ENCODE peak calls at places on chromosomes 16 and 17, in four cellular contexts. J, P, U and E are unnamed samples.

GRCh38 chr16:17945080-17945601 is 391.4 kb downstream of the NPIPA8 start:
- DNase-seq in J (no peak), P (no peak), U (no peak), E (no peak)

GRCh38 chr16:78763821-78764440 is 664.5 kb downstream of the WWOX start:
- DNase-seq in J (no peak), P (no peak), U (no peak), E (no peak)

GRCh38 chr16:85383836-85384825 is 229.0 kb upstream of the GSE1 start:
- DNase-seq in J (peak), P (no peak), U (no peak), E (no peak)

GRCh38 chr17:81241648-81242420 is 2.7 kb downstream of the NDUFAF8 start:
- DNase-seq in J (peak), P (peak), U (peak), E (peak)

GRCh38 chr17:61466246-61466645 is 14.0 kb downstream of the TBX4 start:
- DNase-seq in J (no peak), P (no peak), U (no peak), E (no peak)

GRCh38 chr17:60039509-60040442 is 38.9 kb downstream of the HEATR6 start:
- DNase-seq in J (no peak), P (no peak), U (no peak), E (no peak)

GRCh38 chr17:17886253-17886652 is 49.5 kb upstream of the SREBF1 start:
- DNase-seq in J (no peak), P (no peak), U (no peak), E (no peak)

GRCh38 chr16:82010649-82011048 is 621 bp downstream of the SDR42E1 start:
- DNase-seq in J (no peak), P (no peak), U (no peak), E (no peak)

GRCh38 chr16:87581867-87582220 is 20.5 kb upstream of the JPH3 start:
- DNase-seq in J (no peak), P (peak), U (no peak), E (no peak)

GRCh38 chr17:3621146-3621720 is 12.0 kb upstream of the TRPV1 start:
- DNase-seq in J (no peak), P (no peak), U (no peak), E (no peak)

GRCh38 chr16:22425036-22425801 is 50.8 kb upstream of the CDR2 start:
- DNase-seq in J (peak), P (no peak), U (no peak), E (no peak)

GRCh38 chr17:35752945-35753764 is at the start of gene GAS2L2:
- DNase-seq in J (no peak), P (no peak), U (no peak), E (no peak)

GRCh38 chr17:63099420-63099819 is 133.4 kb downstream of the TANC2 start:
- DNase-seq in J (no peak), P (no peak), U (no peak), E (no peak)

GRCh38 chr16:1990336-1991134 is 765 bp downstream of the SYNGR3 start:
- DNase-seq in J (peak), P (peak), U (no peak), E (no peak)

GRCh38 chr17:19713901-19714361 is 2.5 kb downstream of the SLC47A2 start:
- DNase-seq in J (no peak), P (no peak), U (peak), E (no peak)

GRCh38 chr17:63458478-63458877 is 12.4 kb upstream of the CYB561 start:
- DNase-seq in J (no peak), P (no peak), U (no peak), E (no peak)

GRCh38 chr17:47072881-47073280 is 93.8 kb upstream of the RPRML start:
- DNase-seq in J (peak), P (no peak), U (no peak), E (no peak)

GRCh38 chr17:927611-928461 is 51.7 kb downstream of the NXN start:
- DNase-seq in J (no peak), P (no peak), U (no peak), E (no peak)

GRCh38 chr17:81259058-81259605 is 20.0 kb downstream of the NDUFAF8 start:
- DNase-seq in J (no peak), P (no peak), U (no peak), E (no peak)

GRCh38 chr16:5041604-5042133 is 7.9 kb upstream of the NAGPA start:
- DNase-seq in J (no peak), P (no peak), U (no peak), E (no peak)

GRCh38 chr17:80092959-80093358 is 8.4 kb upstream of the GAA start:
- DNase-seq in J (no peak), P (no peak), U (no peak), E (no peak)

GRCh38 chr16:86044241-86044671 is 145.3 kb downstream of the IRF8 start:
- DNase-seq in J (peak), P (peak), U (peak), E (peak)

GRCh38 chr16:56960681-56961281 is 969 bp upstream of the CETP start:
- DNase-seq in J (no peak), P (no peak), U (no peak), E (no peak)

GRCh38 chr16:80055831-80056230 is 455.3 kb upstream of the MAF start:
- DNase-seq in J (no peak), P (no peak), U (no peak), E (no peak)

GRCh38 chr17:80981062-80981902 is 10.4 kb upstream of the CHMP6 start:
- DNase-seq in J (peak), P (no peak), U (peak), E (peak)

GRCh38 chr16:47780213-47780612 is 319.1 kb downstream of the PHKB start:
- DNase-seq in J (no peak), P (no peak), U (no peak), E (no peak)

GRCh38 chr16:72138064-72138572 is 33.8 kb downstream of the PMFBP1 start:
- DNase-seq in J (no peak), P (no peak), U (no peak), E (no peak)

GRCh38 chr16:5056347-5056746 is 9.4 kb downstream of the C16orf89 start:
- DNase-seq in J (peak), P (peak), U (peak), E (peak)

GRCh38 chr17:77403854-77404253 is 263.1 kb downstream of the SEC14L1 start:
- DNase-seq in J (no peak), P (no peak), U (no peak), E (no peak)

GRCh38 chr16:27449434-27450188 is 47.6 kb downstream of the IL21R start:
- DNase-seq in J (no peak), P (no peak), U (peak), E (peak)

GRCh38 chr17:50798424-50799344 is 31.4 kb upstream of the ANKRD40CL start:
- DNase-seq in J (no peak), P (no peak), U (no peak), E (no peak)

GRCh38 chr16:20905576-20905975 is 5.0 kb downstream of the LYRM1 start:
- DNase-seq in J (no peak), P (no peak), U (no peak), E (no peak)

GRCh38 chr16:85720319-85720637 is 30.6 kb downstream of the C16orf74 start:
- DNase-seq in J (no peak), P (peak), U (no peak), E (no peak)

GRCh38 chr16:76943936-76944335 is 247.1 kb upstream of the MON1B start:
- DNase-seq in J (no peak), P (no peak), U (no peak), E (no peak)

DNA sequence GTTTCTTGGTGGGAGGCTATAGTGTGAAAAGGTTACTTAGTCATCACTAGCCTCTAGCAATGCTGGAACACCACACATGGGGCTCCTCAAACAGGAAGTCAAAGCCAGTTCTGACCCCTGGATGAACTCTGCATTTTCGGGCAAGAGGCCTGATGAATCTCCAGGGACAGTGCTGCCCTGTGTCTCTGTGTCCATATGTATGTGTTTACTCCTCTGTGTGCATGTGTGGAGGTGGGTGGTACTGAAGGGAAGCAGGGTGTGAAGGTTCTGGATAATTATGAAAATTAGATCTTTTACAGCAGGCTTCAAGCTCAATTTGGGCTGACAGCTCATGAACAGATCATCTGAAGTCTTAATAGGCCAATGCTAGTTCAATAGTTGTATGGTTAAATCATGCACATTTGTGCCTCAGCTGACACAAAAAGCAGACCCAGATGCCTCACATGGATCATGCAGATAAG is 133.6 kb downstream of the SNX11 start:
- DNase-seq in J (no peak), P (no peak), U (peak), E (peak)
- TF ChIP-seq TAF1 in J (no peak), P (no peak), U (no peak), E (no peak)

DNA sequence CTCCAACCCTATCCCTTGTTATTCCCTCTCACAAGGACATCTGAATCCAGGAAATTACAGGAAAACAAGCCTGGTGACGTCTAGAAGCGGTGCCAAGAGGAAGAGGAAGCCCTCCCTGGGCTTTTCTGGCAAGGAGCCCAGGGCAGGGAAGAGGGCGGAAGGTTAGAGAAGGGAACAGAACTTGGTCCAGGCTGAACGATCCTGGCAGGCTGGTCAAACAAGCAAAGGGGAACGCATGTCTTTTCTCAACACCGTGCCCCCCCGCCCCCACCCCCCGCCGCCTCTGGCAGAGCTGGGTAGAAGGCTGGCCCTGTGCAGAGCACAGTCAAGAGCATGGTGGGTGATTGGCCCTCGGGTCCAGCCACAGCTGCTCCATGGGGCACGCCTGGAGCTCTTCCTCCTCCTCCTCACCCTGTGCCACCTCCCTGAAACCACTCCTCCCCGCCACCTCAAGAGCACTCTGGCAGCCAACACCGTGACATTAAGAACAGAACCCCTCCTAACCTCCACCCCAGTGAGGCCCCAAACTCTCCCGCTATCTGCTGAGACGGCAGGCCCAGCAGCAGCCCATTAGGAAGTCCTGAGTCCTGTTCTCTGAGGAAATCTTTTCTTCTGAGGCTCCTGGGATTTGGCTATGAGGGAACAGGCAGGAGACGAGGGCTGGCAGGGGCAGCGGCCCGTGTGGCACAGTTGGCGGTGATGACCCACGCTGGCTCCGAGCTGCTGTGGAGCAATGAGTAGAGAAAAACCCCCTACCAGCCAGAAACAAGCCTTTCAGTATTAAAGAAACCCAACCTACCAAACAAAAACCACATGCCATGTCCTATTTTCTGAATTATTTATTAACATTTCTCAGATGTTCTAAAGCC is 7.3 kb downstream of the C16orf86 start:
- DNase-seq in J (no peak), P (no peak), U (no peak), E (no peak)
- TF ChIP-seq TAF1 in J (no peak), P (no peak), U (no peak), E (no peak)

DNA sequence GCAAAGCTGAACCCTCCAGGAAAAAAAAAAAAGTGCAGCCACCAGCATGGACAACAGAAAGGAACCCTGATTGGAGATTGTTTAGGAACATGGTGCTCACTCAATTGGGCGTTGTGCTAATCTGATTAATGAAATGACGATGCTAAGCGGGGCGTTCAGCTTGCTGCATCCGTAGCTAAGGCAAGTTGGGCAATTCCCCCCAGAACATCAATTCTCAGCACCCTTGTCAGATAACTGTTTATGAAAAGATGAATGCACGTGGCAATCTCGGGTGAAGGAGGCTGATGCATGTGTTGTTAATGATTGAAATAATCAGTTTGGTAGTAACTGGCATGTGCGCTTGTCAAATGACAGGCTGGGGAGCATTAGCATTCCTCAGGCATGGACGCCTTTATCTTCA is 57.0 kb downstream of the HS3ST3A1 start:
- DNase-seq in J (no peak), P (no peak), U (no peak), E (no peak)
- TF ChIP-seq TAF1 in J (no peak), P (no peak), U (no peak), E (no peak)

GRCh38 chr16:74216319-74216718 is 80.3 kb upstream of the PSMD7 start:
- DNase-seq in J (no peak), P (no peak), U (no peak), E (no peak)
- TF ChIP-seq TAF1 in J (no peak), P (no peak), U (no peak), E (no peak)

GRCh38 chr16:13808075-13808474 is 111.9 kb upstream of the ERCC4 start:
- DNase-seq in J (no peak), P (no peak), U (no peak), E (no peak)
- TF ChIP-seq TAF1 in J (no peak), P (no peak), U (no peak), E (no peak)